ENCODE peak calls at places on chromosomes 6 and 20, in four cellular contexts. S, G, H and Q are unnamed samples.

GRCh38 chr20:45347936-45348809 is at the start of gene SDC4:
- DNase-seq in S (peak; percentile 85), G (peak; percentile 83), H (peak; percentile 78), Q (no peak)

GRCh38 chr20:19934792-19935491 is 82.2 kb upstream of the NAA20 start:
- DNase-seq in S (no peak), G (no peak), H (peak; percentile 75), Q (no peak)

GRCh38 chr6:123127807-123128206 is 131.8 kb downstream of the CLVS2 start:
- DNase-seq in S (no peak), G (no peak), H (no peak), Q (no peak)

GRCh38 chr6:1384549-1385128 is 4.7 kb upstream of the FOXF2 start:
- DNase-seq in S (no peak), G (no peak), H (no peak), Q (no peak)

GRCh38 chr6:37489697-37490336 is 9.9 kb downstream of the CCDC167 start:
- DNase-seq in S (no peak), G (no peak), H (no peak), Q (no peak)

GRCh38 chr6:53828971-53829697 is 34.3 kb downstream of the LRRC1 start:
- DNase-seq in S (no peak), G (no peak), H (no peak), Q (no peak)

GRCh38 chr6:84263557-84263956 is 36.1 kb upstream of the CEP162 start:
- DNase-seq in S (no peak), G (no peak), H (no peak), Q (no peak)

GRCh38 chr6:80932364-80932763 is 820.1 kb downstream of the TENT5A start:
- DNase-seq in S (no peak), G (no peak), H (no peak), Q (no peak)

GRCh38 chr6:140062042-140063041 is 687.9 kb upstream of the CITED2 start:
- DNase-seq in S (no peak), G (no peak), H (peak; percentile 27), Q (no peak)

GRCh38 chr6:154937306-154938244 is 57.5 kb upstream of the TIAM2 start:
- DNase-seq in S (no peak), G (no peak), H (no peak), Q (no peak)

GRCh38 chr6:54958446-54958845 is 111.9 kb downstream of the FAM83B start:
- DNase-seq in S (no peak), G (no peak), H (no peak), Q (no peak)

GRCh38 chr6:71045296-71045695 is 88.4 kb upstream of the B3GAT2 start:
- DNase-seq in S (no peak), G (no peak), H (no peak), Q (no peak)
- TF ChIP-seq POLR2A in S (no peak), G (no peak), H (no peak), Q (no peak)

GRCh38 chr6:5266423-5266822 is 5.1 kb downstream of the FARS2 start:
- DNase-seq in S (no peak), G (no peak), H (no peak), Q (no peak)
- TF ChIP-seq POLR2A in S (no peak), G (no peak), H (no peak), Q (no peak)

GRCh38 chr6:12150812-12151432 is 138.8 kb downstream of the HIVEP1 start:
- DNase-seq in S (no peak), G (peak; percentile 78), H (peak; percentile 43), Q (no peak)

GRCh38 chr6:12151433-12151820 is 138.7 kb upstream of the EDN1 start:
- DNase-seq in S (no peak), G (no peak), H (no peak), Q (no peak)

GRCh38 chr6:12148841-12149240 is 136.7 kb downstream of the HIVEP1 start:
- DNase-seq in S (no peak), G (no peak), H (no peak), Q (no peak)

GRCh38 chr6:12149944-12150510 is 137.9 kb downstream of the HIVEP1 start:
- DNase-seq in S (no peak), G (no peak), H (no peak), Q (no peak)

DNA sequence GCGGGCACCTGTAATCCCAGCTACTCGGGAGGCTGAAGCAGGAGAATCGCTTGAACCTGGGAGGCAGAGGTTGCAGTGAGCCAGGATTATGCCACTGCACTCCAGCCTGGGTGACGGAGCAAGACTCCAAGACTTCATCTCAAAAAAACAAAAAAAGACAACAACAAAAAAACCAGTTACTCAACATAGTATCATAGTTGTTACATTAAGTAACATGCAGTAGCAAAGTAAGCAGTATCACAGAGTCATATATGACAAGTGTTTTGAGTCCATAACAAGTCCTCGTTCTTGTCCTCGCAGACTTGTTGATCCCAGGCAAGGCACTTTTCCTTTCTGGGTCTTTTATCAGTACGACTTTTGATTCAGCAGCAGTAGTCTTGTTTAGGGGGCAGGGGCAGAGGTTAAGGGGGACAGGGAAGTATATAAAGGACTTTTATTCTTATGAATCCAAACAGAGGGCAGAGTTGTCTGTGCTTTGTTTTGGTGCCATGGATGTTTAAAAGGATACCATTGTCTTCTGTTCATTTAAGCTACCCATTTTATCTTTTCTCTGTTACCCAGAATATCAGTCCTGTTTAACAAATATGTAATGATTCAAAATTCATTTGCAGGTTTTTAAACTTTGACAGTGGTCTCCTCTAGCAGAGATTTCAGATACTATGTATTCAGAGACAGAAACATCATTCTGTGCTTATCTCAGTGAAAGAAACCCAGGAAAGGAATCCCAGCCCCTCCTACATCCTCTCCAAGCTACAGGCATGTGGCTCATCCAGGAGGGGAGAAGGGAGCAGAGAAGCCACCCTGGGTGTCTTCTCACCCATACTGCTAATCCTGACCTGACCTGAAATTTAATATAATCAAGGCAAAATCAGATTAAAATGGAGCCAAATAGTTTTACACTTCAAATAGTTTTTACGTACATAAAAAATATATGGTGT is 137.9 kb upstream of the EDN1 start:
- DNase-seq in S (no peak), G (no peak), H (no peak), Q (no peak)
- TF ChIP-seq POLR2A in S (no peak), G (no peak), H (no peak), Q (no peak)

GRCh38 chr6:10485406-10485805 is 35.7 kb upstream of the GCNT2 start:
- DNase-seq in S (no peak), G (no peak), H (no peak), Q (no peak)

GRCh38 chr6:10481101-10481500 is 40.0 kb upstream of the GCNT2 start:
- DNase-seq in S (no peak), G (no peak), H (no peak), Q (no peak)

GRCh38 chr6:10486215-10486614 is 34.9 kb upstream of the GCNT2 start:
- DNase-seq in S (no peak), G (no peak), H (no peak), Q (no peak)

GRCh38 chr6:10479939-10480700 is 41.0 kb upstream of the GCNT2 start:
- DNase-seq in S (no peak), G (no peak), H (no peak), Q (no peak)

DNA sequence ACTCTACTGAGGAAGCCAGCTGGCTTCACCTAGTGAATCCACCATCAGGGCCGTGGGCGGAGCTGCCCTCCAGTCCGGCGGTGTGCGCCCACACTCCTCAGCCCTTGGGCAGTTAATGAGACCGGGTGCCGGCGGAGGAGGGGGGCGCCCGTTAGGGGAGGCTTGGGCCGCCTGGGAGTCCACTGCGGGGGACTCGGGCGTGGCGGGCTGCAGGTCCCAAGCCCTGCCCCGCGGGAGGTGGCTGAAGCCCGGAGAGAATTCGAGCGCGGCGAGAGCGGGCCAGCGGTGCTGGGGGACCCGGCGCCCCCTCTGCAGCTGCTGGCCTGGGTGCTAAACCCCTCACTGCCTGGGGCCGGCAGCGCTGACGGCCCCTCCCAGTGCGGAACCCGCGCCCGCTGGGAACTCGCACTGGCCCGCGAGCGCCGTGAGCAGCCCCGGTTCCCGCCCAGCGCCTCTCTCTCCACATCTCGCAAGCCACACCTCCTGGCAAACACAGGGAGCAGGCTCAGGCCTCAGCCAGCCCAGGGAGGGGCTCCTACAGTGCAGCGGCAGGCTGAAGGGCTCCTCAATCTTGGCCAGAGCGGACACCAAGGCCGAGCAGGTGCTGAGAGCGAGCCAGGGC is 38.4 kb upstream of the GCNT2 start:
- DNase-seq in S (no peak), G (no peak), H (no peak), Q (no peak)
- TF ChIP-seq POLR2A in S (no peak), G (no peak), H (no peak), Q (no peak)

DNA sequence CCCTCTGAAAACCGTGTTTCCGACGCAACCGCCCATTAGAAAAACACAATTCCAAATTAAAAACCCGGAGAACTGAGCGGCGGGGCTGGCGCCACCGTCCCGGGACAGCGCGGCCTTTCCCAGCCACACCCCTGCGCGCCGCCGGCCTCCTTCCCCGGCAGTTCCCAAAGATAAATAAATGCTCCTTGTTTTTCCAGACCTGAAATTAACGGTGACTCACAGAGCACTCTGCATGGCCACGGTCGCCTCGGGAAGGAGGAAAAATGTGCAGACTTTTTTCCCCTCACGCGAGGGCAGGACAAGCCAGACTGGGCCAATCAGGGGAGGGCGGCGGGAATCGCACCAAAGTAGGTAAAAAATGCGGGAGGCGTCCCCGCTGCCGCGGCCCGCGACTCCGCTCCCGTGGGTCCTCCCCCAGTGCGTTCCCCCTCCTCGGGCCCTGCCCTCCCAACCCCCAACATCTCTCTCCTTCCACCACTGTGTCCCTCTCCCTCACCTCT is 853 bp upstream of the DSTN start:
- DNase-seq in S (peak; percentile 89), G (peak; percentile 83), H (peak; percentile 90), Q (no peak)
- TF ChIP-seq POLR2A in S (peak; percentile 91), G (no peak), H (peak; percentile 76), Q (peak; percentile 51)

DNA sequence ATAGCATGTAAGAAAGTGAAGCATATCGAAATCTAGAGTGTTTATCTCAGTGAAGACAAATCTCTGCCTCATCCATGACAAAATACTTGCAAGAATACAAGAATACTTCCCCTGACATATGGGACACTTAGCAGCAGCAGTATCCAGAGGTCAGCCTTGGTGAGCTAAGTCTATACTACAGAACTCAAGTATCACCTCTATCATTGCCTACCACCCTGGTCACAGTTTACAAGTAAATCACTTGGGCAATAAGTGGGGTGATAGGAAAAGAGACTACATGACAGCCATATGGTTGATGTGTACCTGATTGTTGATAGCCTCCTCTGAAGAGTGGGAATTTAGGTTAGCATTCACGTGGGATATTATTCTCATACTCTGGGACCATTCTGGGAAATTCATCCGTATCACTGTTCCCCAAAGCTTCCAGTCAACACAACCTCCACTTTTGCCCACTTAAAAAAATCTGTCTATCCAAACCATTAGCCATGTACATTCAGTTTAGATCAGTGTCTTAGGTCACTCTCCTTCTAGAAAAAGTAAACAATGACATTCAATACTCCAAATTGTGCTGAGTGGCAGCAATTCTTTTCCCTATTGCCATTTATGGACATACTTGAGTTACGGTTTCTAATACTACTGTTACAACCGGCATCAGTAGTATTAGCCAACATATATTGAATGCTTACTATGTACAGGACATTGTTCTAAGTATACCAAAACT is 118.2 kb upstream of the PRSS16 start:
- DNase-seq in S (no peak), G (no peak), H (no peak), Q (no peak)
- TF ChIP-seq POLR2A in S (no peak), G (no peak), H (no peak), Q (no peak)

GRCh38 chr6:41805830-41806774 is 18.6 kb downstream of the TOMM6 start:
- DNase-seq in S (no peak), G (no peak), H (no peak), Q (no peak)

GRCh38 chr6:41815587-41815986 is 28.1 kb downstream of the TOMM6 start:
- DNase-seq in S (no peak), G (no peak), H (no peak), Q (no peak)

GRCh38 chr6:41813469-41813868 is 26.0 kb downstream of the TOMM6 start:
- DNase-seq in S (no peak), G (no peak), H (no peak), Q (no peak)

GRCh38 chr6:41813956-41814355 is 26.5 kb downstream of the TOMM6 start:
- DNase-seq in S (no peak), G (no peak), H (no peak), Q (no peak)

GRCh38 chr6:41811095-41811494 is 23.6 kb downstream of the TOMM6 start:
- DNase-seq in S (no peak), G (no peak), H (no peak), Q (no peak)
- TF ChIP-seq POLR2A in S (no peak), G (no peak), H (no peak), Q (no peak)